ENCODE peak calls at places on chromosomes 12 and 14, in nine cellular contexts. Y is fibroblast of the aortic adventitia, E is mucosa of descending colon, G is tibial artery, W is HepG2, N is IMR-90, C is GM12865, A is endothelial cell of umbilical vein, O is dorsolateral prefrontal cortex. F is an unnamed sample.

GRCh38 chr12:126337556-126337955 is 1272.3 kb downstream of the AACS start:
- DNase-seq in O (no peak), N (no peak), E (no peak), G (no peak), Y (peak), C (no peak), W (no peak), A (no peak), F (peak)

GRCh38 chr14:68401855-68402254 is 391.0 kb downstream of the ZFP36L1 start:
- DNase-seq in C (peak), E (no peak), G (no peak), A (no peak), N (no peak), Y (no peak), O (no peak), W (no peak), F (no peak)

GRCh38 chr12:65765436-65765813 is 58.9 kb upstream of the HMGA2 start:
- DNase-seq in O (no peak), A (peak), C (no peak), W (no peak), G (no peak), E (no peak), Y (peak), N (peak), F (peak)

GRCh38 chr14:51310453-51311074 is 70.5 kb downstream of the TMX1 start:
- DNase-seq in W (no peak), E (peak), Y (peak), G (no peak), N (peak), O (no peak), C (no peak), A (peak), F (peak)

GRCh38 chr12:6951551-6952120 is 480 bp downstream of the PTPN6 start:
- DNase-seq in C (no peak), Y (no peak), O (no peak), W (no peak), N (no peak), E (no peak), G (no peak), A (no peak), F (no peak)

GRCh38 chr12:101927999-101928398 is 50.6 kb downstream of the DRAM1 start:
- DNase-seq in N (no peak), Y (no peak), O (no peak), C (no peak), W (no peak), A (no peak), G (no peak), E (no peak), F (no peak)

GRCh38 chr12:118094039-118094438 is 9.8 kb downstream of the VSIG10 start:
- DNase-seq in N (no peak), Y (no peak), E (no peak), O (no peak), A (no peak), W (no peak), G (no peak), C (no peak), F (no peak)

GRCh38 chr12:108663324-108664015 is 29.8 kb upstream of the SELPLG start:
- DNase-seq in O (no peak), C (no peak), A (no peak), Y (no peak), G (no peak), W (no peak), N (no peak), E (no peak), F (no peak)

GRCh38 chr12:13337786-13338185 is 141.3 kb downstream of the EMP1 start:
- DNase-seq in C (no peak), E (no peak), Y (no peak), W (no peak), G (no peak), O (no peak), N (no peak), A (no peak), F (no peak)

GRCh38 chr12:112855375-112855774 is 51.4 kb upstream of the OAS1 start:
- DNase-seq in Y (no peak), G (no peak), E (no peak), N (no peak), A (no peak), O (no peak), W (peak), C (no peak), F (no peak)

DNA sequence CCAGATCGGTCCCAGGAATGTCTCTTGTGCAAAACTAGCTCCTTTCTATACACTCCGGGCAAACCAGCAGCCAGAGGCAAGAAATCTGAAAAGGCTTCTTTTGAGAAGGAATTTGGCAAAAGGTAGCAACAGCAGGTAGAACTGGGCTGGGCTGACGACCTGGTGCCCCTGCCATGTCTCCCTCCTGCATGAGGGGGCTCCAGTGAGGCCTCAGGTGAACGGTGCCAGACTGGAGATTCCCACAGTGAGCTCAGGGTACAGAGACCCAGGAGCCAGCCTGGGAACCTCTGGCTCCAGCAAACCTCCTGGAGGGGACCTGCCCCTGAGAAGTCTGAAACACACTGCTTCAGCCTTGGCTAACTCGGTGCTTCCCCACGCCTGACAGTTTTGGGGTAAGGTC is 10.8 kb downstream of the ITPK1 start:
- DNase-seq in Y (no peak), G (no peak), E (no peak), C (peak), N (no peak), O (no peak), W (peak), A (no peak), F (no peak)
- TF ChIP-seq CTCF in Y (no peak), G (no peak), E (no peak), C (no peak), N (no peak), O (no peak), W (no peak), A (no peak), F (no peak)

GRCh38 chr12:93567174-93567573 is 5.3 kb upstream of the SOCS2 start:
- DNase-seq in Y (peak), O (no peak), A (no peak), N (no peak), E (no peak), C (no peak), G (no peak), W (no peak), F (peak)
- H3K4me3 ChIP-seq in Y (no peak), O (no peak), A (no peak), N (no peak), E (no peak), C (no peak), G (no peak), W (no peak), F (no peak)

GRCh38 chr14:102923920-102924486 is 1.5 kb downstream of the AMN start:
- DNase-seq in A (no peak), Y (no peak), C (no peak), W (no peak), G (no peak), O (no peak), E (peak), N (no peak), F (no peak)

GRCh38 chr14:102926104-102926503 is 3.6 kb downstream of the AMN start:
- DNase-seq in E (no peak), O (no peak), Y (no peak), A (no peak), N (no peak), C (no peak), W (no peak), G (no peak), F (no peak)

GRCh38 chr14:102925646-102926045 is 3.2 kb downstream of the AMN start:
- DNase-seq in E (no peak), O (no peak), G (no peak), C (no peak), A (no peak), N (no peak), W (no peak), Y (no peak), F (no peak)

GRCh38 chr14:102923201-102923919 is 897 bp downstream of the AMN start:
- DNase-seq in N (no peak), O (no peak), A (no peak), W (peak), Y (no peak), C (no peak), E (peak), G (no peak), F (no peak)

DNA sequence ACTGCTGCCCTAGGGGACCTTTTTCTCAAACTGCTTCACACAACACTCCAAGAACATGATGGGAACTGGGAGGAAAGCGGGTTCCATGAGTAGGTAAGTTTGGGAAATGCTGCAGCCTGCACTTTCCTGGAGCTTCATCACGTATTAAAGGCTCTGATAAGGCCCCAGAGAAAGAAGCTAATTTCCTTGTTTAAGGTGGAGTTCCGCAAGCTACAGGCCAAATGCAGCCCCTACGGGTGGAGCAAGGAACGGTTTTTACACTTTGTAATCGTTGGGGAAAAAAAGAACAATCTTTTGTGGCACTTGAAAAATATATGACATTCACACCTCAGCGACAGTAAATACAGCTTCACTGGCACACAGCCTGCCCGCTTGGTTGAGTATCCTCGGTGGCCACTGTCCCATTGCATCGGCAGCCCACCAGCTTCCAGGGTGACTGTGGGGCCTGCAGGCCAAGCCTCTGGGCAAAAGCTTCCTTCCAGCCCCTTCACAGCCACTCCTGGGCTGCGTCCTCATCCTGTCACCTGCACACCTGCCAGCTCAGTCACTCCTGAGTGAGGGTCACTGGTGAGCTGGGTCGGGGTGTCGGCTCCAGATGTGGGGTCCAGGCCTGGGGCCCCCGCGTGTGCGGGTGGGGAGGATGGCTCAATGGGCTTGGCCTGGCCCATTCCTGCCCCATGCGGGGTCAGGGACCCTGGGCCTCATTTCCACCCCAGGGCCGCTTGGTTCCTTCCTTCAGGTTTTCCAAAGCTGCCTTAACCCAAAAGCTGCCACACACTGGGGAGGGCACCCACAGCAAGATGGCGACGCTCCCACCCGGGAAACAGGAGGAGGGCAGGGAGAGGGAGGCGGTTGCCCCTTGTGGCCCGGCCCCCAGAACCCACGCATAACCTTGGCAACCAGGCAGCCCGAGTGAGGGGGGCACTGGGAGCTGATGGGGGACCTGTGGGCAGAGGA is 2.4 kb downstream of the AMN start:
- DNase-seq in G (no peak), E (no peak), C (no peak), O (no peak), Y (peak), N (no peak), W (no peak), A (no peak), F (no peak)
- TF ChIP-seq CTCF in G (no peak), E (no peak), C (no peak), O (no peak), Y (peak), N (no peak), W (no peak), A (no peak), F (peak)

GRCh38 chr14:20658246-20658645 is 16.8 kb upstream of the OR6S1 start:
- DNase-seq in G (no peak), E (no peak), Y (no peak), C (no peak), O (no peak), N (no peak), W (no peak), A (no peak), F (no peak)
- H3K4me3 ChIP-seq in G (no peak), E (no peak), Y (no peak), C (no peak), O (no peak), N (no peak), W (no peak), A (no peak), F (no peak)

GRCh38 chr14:86961106-86961716 is 1031.8 kb downstream of the GALC start:
- DNase-seq in E (no peak), A (no peak), W (peak), N (peak), O (no peak), G (no peak), Y (peak), C (peak), F (peak)
- TF ChIP-seq CTCF in E (no peak), A (no peak), W (peak), N (peak), O (no peak), G (no peak), Y (peak), C (peak), F (peak)

GRCh38 chr12:91180577-91180976 is 2.0 kb downstream of the DCN start:
- DNase-seq in Y (peak), G (no peak), A (peak), W (no peak), E (no peak), C (no peak), O (no peak), N (peak), F (peak)

GRCh38 chr12:91180162-91180561 is 2.5 kb downstream of the DCN start:
- DNase-seq in G (no peak), Y (no peak), A (no peak), C (no peak), E (no peak), W (no peak), N (no peak), O (no peak), F (no peak)

GRCh38 chr12:91178801-91179200 is 3.8 kb downstream of the DCN start:
- DNase-seq in Y (peak), O (no peak), E (no peak), N (no peak), A (no peak), G (no peak), C (no peak), W (no peak), F (peak)

GRCh38 chr12:91178139-91178561 is 4.5 kb downstream of the DCN start:
- DNase-seq in O (no peak), C (no peak), W (peak), N (peak), E (no peak), Y (peak), A (peak), G (no peak), F (peak)

DNA sequence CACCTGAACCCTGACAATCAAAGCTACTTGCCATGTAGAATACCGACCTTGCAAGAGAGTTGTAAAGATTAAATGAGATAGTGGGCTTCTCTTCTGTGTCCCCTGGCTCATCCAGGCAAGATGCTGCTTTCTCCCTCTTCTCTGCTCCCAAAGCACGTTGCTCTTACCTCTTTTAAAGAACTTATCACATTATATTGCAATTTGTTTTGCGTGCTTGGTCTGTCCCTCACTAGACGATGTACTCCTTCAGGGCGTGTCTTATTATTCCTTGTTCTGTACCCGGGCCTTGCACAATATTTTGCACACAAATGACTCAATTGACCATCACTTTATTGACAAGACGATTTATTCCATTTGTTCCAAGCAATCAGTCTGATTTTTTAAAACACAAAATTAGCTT is 3.3 kb downstream of the DCN start:
- DNase-seq in W (no peak), C (no peak), N (peak), Y (peak), E (no peak), O (no peak), G (no peak), A (no peak), F (no peak)
- H3K4me3 ChIP-seq in W (no peak), C (no peak), N (peak), Y (peak), E (no peak), O (peak), G (peak), A (no peak), F (peak)

GRCh38 chr14:73935666-73936065 is 14.2 kb downstream of the FAM161B start:
- DNase-seq in W (no peak), C (peak), E (no peak), O (no peak), N (no peak), A (peak), Y (peak), G (no peak), F (no peak)
- TF ChIP-seq CTCF in W (no peak), C (no peak), E (no peak), O (no peak), N (peak), A (peak), Y (peak), G (no peak), F (peak)

GRCh38 chr12:1790470-1790869 is 29.9 kb upstream of the LRTM2 start:
- DNase-seq in N (no peak), Y (no peak), A (no peak), O (no peak), C (no peak), W (no peak), G (no peak), E (no peak), F (no peak)
- H3K4me3 ChIP-seq in N (no peak), Y (no peak), A (no peak), O (no peak), C (no peak), W (no peak), G (no peak), E (no peak), F (no peak)

DNA sequence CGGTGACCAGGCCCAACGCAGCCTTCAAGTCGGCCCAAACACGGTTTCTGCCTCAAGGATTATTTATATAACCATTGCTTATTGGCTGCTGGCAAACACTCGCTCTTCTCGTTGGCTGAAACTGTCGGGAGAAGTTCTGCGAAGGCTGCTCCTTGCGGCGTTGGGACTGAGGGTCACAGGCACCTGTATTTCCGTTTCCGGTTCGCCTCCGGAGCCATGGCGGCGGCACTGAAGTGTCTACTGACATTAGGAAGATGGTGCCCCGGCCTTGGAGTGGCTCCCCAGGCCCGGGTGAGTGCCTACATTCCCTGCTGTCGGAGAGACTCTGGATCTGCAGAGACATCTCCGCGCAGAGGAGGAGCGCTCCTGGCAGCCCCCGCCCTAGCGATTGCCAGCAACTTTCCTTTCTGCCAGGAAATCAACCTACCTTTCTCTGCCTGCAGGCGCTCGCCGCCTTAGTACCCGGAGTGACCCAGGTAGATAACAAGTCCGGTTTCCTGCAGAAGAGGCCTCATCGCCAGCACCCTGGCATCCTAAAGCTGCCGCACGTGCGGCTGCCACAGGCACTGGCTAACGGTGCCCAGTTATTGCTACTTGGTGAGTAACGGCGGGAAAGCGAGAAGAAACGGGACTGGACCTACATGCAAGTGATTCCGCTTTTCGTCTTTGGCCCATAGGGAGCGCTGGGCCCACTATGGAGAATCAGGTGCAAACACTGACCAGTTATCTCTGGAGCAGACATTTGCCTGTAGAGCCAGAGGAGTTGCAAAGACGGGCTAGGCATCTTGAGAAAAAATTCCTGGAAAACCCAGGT is at the start of gene METTL17:
- DNase-seq in W (peak), O (peak), E (peak), G (peak), C (peak), A (peak), N (peak), Y (peak), F (peak)
- TF ChIP-seq CTCF in W (peak), O (no peak), E (no peak), G (peak), C (peak), A (peak), N (peak), Y (peak), F (peak)

DNA sequence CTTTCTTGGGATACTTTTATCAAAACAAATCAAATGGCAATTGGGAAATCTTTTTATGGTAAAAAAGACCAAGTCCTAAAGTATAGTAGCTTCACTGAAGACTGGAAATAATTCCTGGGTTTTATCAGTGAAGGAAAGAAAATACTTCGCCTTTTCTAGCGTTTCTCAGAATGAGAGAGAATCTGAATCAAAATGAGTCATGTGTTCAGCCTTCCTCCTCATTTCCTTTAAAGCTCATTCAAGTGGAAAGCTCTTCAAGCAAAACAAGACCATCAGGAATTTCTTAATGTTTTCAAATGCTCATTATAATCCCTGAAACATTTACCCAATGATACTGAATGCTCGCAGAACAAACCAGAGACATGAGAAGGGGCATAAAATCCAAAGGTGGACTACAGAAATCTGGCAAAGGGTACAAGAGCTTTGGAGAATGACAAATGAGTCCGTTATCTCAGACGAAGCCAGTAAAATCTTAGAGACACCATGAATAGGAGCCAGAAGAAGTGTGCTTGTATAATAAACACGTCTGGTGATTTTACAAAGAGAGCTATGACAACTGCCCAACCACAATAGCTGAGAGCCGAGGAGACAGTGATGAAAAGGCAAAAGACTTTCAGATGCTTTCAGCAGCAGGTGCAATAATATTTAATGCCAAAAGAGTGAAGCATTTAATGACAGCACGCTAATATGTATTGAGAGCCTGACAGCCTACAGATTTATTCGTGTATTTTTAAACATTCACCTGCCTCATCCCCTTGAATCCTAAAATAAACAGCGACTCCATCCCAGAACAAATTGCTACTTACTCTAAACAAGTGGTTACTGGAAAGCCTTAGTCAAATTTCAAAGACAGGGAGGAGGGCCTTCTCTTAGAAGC is 19.1 kb downstream of the SPRING1 start:
- DNase-seq in O (no peak), W (no peak), A (peak), C (no peak), G (no peak), Y (peak), N (peak), E (no peak), F (peak)
- H3K4me3 ChIP-seq in O (no peak), W (no peak), A (peak), C (no peak), G (no peak), Y (no peak), N (no peak), E (no peak), F (no peak)